ENCODE peak calls at places on chromosome 15, in four cellular contexts. F is transverse colon, A is gastrocnemius medialis, N is uterus. W is an unnamed sample.

GRCh38 chr15:46644493-46645481 is 1010.0 kb downstream of the SQOR start:
- DNase-seq in F (no peak), A (no peak), N (no peak), W (no peak)

GRCh38 chr15:52642386-52643361 is 36.5 kb downstream of the ATOSA start:
- DNase-seq in F (no peak), A (no peak), N (no peak), W (no peak)

GRCh38 chr15:58070801-58071418 is 5.4 kb upstream of the ALDH1A2 start:
- DNase-seq in F (peak), A (peak), N (peak), W (peak)

GRCh38 chr15:48374472-48374871 is 43.2 kb downstream of the DUT start:
- DNase-seq in F (no peak), A (no peak), N (no peak), W (no peak)

GRCh38 chr15:69805248-69805953 is 292.3 kb downstream of the TLE3 start:
- DNase-seq in F (no peak), A (no peak), N (no peak), W (no peak)

GRCh38 chr15:29825205-29825604 is 2.9 kb upstream of the TJP1 start:
- DNase-seq in F (no peak), A (no peak), N (no peak), W (no peak)

GRCh38 chr15:100201376-100202280 is 140.1 kb downstream of the ADAMTS17 start:
- DNase-seq in F (no peak), A (no peak), N (no peak), W (no peak)

GRCh38 chr15:67574981-67575632 is 32.6 kb downstream of the MAP2K5 start:
- DNase-seq in F (no peak), A (no peak), N (no peak), W (no peak)

GRCh38 chr15:94840794-94841587 is 609.6 kb downstream of the MCTP2 start:
- DNase-seq in F (peak), A (no peak), N (no peak), W (no peak)

GRCh38 chr15:47399100-47399499 is 318.2 kb upstream of the SEMA6D start:
- DNase-seq in F (no peak), A (no peak), N (no peak), W (no peak)

GRCh38 chr15:39282663-39283208 is 298.1 kb upstream of the THBS1 start:
- DNase-seq in F (no peak), A (no peak), N (no peak), W (no peak)

GRCh38 chr15:95884276-95884675 is 446.2 kb upstream of the NR2F2 start:
- DNase-seq in F (no peak), A (no peak), N (no peak), W (no peak)

GRCh38 chr15:69060041-69060481 is 45.6 kb downstream of the NOX5 start:
- DNase-seq in F (peak), A (no peak), N (no peak), W (peak)

GRCh38 chr15:96181873-96182301 is 148.6 kb upstream of the NR2F2 start:
- DNase-seq in F (peak), A (peak), N (peak), W (peak)

GRCh38 chr15:38453971-38454686 is at the start of gene FAM98B:
- DNase-seq in F (peak), A (peak), N (peak), W (peak)

GRCh38 chr15:79640206-79640605 is 208.1 kb downstream of the MINAR1 start:
- DNase-seq in F (no peak), A (no peak), N (no peak), W (peak)

GRCh38 chr15:45253330-45253729 is 1.3 kb downstream of the SLC28A2 start:
- DNase-seq in F (no peak), A (no peak), N (no peak), W (no peak)

GRCh38 chr15:98604983-98605382 is 43.4 kb upstream of the IGF1R start:
- DNase-seq in F (no peak), A (no peak), N (no peak), W (no peak)

GRCh38 chr15:55343168-55343567 is 24.1 kb downstream of the PIGB start:
- DNase-seq in F (no peak), A (no peak), N (no peak), W (no peak)

GRCh38 chr15:49901867-49902775 is 216.9 kb downstream of the ATP8B4 start:
- DNase-seq in F (no peak), A (no peak), N (no peak), W (no peak)

GRCh38 chr15:48992545-48992944 is 28.8 kb upstream of the SHC4 start:
- DNase-seq in F (no peak), A (no peak), N (no peak), W (no peak)

GRCh38 chr15:27438403-27439375 is 467.7 kb downstream of the GABRG3 start:
- DNase-seq in F (no peak), A (no peak), N (no peak), W (no peak)

GRCh38 chr15:48370460-48370859 is 39.2 kb downstream of the DUT start:
- DNase-seq in F (no peak), A (no peak), N (no peak), W (no peak)

GRCh38 chr15:47987908-47988532 is 132.8 kb upstream of the SLC24A5 start:
- DNase-seq in F (no peak), A (no peak), N (no peak), W (no peak)

GRCh38 chr15:68792901-68793766 is 27.6 kb downstream of the ANP32A start:
- DNase-seq in F (peak), A (peak), N (no peak), W (peak)

GRCh38 chr15:29668120-29668602 is 154.1 kb downstream of the TJP1 start:
- DNase-seq in F (peak), A (no peak), N (peak), W (no peak)

GRCh38 chr15:32818758-32819405 is 101.1 kb downstream of the GREM1 start:
- DNase-seq in F (no peak), A (no peak), N (peak), W (no peak)

GRCh38 chr15:44532689-44533088 is 4.3 kb upstream of the EIF3J start:
- DNase-seq in F (no peak), A (no peak), N (no peak), W (no peak)

GRCh38 chr15:92122259-92122658 is 268.8 kb downstream of the SLCO3A1 start:
- DNase-seq in F (no peak), A (no peak), N (no peak), W (no peak)

GRCh38 chr15:70149667-70150404 is 52.1 kb upstream of the TLE3 start:
- DNase-seq in F (no peak), A (no peak), N (no peak), W (no peak)

GRCh38 chr15:80873568-80873967 is 94.4 kb downstream of the CEMIP start:
- DNase-seq in F (no peak), A (no peak), N (no peak), W (no peak)

GRCh38 chr15:60791216-60791615 is 312.3 kb upstream of the ICE2 start:
- DNase-seq in F (no peak), A (no peak), N (no peak), W (no peak)

GRCh38 chr15:70098170-70098460 is 398 bp upstream of the TLE3 start:
- DNase-seq in F (peak), A (no peak), N (no peak), W (no peak)

GRCh38 chr15:74845208-74845568 is 2.2 kb upstream of the ULK3 start:
- DNase-seq in F (no peak), A (no peak), N (no peak), W (no peak)
- H3K27ac ChIP-seq in F (peak), A (no peak), N (no peak), W (no peak)

DNA sequence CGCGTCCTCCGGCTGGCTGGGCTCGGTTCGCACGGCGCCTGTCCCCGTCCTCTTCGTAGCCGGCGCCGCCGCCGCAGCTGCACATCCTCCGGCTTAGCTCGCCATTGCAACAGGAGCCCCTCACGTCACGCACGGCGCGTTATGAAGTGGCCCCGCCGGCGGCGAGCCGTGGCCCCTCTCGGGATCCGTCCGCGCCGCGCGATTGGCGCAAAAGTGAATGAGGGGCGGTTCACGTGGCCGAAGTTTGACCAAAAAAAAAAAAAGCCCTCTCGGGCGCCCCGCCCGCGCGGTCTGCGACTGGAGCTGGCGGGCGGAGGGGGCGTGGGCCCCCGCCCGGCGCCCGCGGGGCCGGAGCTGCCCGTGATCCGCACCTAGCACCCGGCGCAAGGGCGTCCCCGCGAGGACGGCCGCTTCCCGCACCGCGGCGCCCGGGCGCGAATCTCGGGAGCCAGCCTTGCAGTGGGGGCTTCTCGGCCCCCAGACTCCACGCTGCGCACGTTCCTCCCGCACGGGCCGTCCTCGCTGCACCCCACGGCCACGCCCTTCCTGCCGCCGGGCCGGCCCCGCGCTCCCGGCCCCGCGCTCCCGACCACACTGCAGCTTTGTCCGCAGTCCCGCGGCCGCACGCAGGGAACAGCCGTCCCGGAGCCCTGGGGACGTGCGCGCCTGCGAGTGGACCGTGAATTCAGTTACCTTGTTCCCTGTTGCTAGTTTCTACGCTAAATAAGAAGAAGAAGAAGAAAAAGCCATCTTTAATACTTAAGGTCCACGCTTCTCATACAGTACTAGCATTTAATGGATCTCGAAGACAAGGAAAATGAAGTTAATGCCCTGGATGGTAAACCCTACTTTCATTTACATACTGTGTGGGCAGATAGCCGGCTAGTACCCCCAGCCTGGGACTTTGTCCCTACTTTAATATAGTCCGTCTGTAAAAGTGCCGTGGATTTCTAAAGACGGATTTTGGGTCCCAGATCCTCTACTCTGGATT is at the start of gene CHSY1:
- DNase-seq in F (peak), A (peak), N (peak), W (peak)
- TF ChIP-seq CTCF in F (no peak), A (peak), N (peak), W (peak)

DNA sequence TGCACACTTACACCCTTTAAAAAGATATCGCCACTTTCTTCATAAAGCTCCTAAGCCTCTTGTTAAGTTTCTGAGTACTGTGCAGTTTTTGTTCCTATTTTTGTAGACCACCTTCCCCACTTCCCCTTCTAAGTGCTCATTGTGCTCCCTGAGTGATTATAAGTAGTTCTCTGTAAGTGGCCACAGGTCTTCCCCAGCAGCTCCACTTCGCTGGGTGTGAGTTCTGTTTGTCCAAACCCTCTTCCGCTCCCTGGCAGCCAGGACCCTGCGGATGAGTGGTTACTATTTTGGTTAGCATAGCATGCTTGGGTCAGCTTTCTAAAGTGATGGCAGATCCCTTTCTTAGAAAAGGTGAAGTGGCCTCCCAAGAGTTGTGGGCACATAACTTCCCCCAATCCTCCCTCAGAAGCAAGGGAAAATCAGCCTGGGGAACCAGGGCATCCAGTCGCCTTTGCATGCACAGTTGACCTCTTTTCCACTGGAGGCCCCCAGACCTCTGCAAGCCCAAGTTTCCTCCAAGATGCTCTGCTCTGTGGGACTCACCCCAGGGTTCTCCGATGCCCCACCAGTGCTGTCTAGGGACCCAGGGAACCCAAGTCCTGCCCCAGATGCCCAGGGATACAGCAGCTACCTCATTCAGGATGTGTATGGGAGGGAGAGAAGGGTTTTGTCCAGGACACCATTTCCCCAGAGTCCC is 69.6 kb downstream of the ATP10A start:
- DNase-seq in F (no peak), A (no peak), N (no peak), W (no peak)
- H3K4me3 ChIP-seq in F (no peak), A (no peak), N (no peak), W (no peak)

DNA sequence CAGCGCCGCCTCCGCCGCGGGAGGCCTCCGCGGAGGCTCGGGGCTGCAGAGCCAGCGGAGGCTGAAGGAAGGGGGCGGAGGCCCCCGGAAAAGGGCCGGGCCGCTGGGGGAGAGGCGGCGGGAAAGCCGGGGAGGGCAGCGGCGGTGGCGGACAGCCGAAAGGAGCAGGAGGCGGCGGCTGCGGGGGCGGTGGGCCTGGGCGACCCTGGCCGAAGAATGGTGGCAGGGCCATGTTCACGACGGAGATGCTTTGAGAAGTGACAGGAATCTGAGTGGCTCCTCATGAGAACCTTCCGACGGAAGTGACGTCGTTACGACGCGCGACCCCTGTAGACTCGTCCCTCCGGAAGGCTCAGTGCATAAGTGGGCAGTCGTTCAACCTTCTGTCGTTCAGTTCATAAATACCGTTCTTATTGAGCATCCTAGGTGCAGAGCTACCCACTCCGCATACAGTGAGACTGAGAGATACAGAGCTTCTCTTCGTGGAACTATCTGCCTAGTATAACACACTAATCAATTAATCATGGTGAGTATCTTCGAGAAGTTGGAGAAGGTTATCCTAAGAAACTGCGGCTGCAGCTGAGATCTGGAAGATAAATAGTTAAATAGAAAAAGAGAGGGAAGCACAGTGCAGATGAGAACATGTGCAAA is at the start of gene PDCD7:
- DNase-seq in F (peak), A (peak), N (peak), W (peak)
- H3K27ac ChIP-seq in F (peak), A (peak), N (peak), W (peak)

GRCh38 chr15:73683624-73684536 is at the start of gene CD276:
- DNase-seq in F (peak), A (peak), N (peak), W (peak)
- TF ChIP-seq CTCF in F (peak), A (peak), N (peak), W (peak)

GRCh38 chr15:76345880-76346665 is 9.5 kb downstream of the ISL2 start:
- DNase-seq in F (peak), A (no peak), N (no peak), W (no peak)
- H3K4me3 ChIP-seq in F (peak), A (peak), N (no peak), W (peak)

DNA sequence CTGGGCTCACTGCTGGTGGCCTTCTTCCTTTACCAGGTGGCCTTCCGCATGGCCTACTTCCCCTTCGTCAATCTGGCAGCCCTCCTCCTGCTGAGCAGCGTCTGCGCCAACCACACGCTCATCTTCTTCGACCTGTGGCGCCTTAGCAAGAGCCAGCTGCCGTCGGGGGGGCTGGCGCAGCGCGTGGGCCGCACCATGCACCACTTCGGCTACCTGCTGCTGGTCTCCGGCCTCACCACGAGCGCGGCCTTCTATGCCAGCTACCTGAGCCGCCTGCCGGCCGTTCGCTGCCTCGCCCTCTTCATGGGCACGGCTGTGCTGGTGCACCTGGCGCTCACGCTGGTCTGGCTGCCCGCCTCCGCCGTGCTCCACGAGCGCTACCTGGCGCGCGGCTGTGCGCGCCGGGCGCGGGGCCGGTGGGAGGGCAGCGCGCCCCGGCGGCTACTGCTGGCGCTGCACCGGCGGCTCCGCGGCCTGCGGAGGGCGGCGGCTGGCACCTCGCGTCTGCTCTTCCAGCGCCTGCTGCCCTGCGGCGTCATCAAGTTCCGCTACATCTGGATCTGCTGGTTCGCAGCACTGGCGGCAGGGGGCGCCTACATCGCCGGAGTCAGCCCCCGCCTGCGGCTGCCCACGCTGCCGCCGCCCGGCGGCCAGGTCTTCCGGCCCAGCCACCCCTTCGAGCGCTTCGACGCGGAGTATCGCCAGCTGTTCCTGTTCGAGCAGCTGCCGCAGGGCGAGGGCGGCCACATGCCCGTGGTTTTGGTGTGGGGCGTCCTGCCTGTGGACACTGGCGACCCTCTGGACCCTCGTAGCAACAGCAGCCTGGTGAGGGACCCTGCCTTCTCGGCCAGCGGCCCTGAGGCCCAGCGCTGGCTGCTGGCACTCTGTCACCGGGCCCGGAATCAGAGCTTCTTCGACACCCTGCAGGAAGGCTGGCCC is 9.9 kb downstream of the DISP2 start:
- DNase-seq in F (peak), A (peak), N (peak), W (peak)
- H3K27ac ChIP-seq in F (peak), A (peak), N (no peak), W (peak)

DNA sequence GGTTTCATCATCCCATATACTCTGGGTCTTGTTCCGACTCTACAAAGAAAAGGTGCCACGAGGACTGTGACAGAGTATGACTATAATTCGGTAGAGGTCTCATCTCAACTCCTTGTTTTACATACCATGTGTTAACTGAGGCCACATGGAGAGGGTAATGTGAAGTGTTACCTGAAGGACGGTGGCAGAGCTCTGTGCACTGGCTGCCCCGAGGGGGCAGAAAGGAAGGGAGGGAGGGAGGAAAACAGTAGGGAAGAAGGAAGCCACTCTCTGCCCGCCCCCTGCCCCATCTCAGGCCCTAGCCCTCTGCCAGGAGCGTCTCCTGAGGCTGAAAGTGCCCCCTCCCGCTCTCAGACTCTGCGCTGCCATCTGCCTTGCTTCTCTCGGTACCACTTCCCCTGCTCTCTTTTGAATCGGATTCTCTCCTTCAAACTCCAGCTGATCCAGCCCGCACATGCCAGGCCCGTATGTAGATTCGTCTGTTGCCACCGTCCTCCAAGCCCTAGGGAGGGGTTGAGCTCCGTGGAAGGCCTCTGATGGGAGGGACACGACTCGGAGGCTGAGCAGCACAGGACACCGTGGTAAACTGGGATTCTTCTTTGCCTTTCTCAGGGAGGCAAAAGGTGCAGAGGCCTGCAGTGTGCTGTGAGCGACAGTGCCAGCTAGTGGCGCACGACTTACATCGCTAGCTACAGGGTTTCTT is 70.5 kb upstream of the ATP10A start:
- DNase-seq in F (peak), A (peak), N (peak), W (peak)
- TF ChIP-seq CTCF in F (peak), A (peak), N (peak), W (peak)

DNA sequence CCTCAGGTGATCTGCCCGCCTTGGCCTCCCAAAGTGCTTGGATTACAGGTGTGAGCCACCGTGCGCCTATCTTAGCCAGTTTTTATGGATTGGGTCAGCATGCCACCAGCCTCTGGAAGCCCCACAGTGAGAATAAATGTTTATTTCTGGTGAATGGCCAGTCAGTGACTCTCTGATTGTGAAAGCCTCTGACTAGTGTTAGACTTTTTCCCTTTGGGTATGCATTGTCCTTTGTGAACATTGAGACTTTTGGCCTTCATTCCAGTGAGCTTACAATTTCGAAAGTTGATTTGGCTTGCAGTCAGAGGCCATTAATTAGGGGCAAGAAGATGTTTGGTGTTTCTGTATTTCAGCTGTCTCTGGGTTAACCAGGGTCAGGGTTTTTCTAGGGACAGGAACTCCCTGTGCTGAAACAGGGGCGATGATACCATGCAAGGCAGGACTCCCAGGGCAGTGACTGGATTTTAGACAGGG is 274.5 kb upstream of the C2CD4B start:
- DNase-seq in F (no peak), A (peak), N (peak), W (no peak)
- H3K4me3 ChIP-seq in F (no peak), A (no peak), N (no peak), W (no peak)

GRCh38 chr15:25690673-25691543 is 172.2 kb downstream of the ATP10A start:
- DNase-seq in F (no peak), A (no peak), N (no peak), W (no peak)
- H3K27ac ChIP-seq in F (no peak), A (no peak), N (no peak), W (no peak)